ENCODE peak calls at places on chromosomes 13 and 19, in ten cellular contexts. A, G, E, K, H, L, C, P, I and S are unnamed samples. For H3K4me1, the result is how much of the 10 kb centered on the place peaks cover.

GRCh38 chr13:114099191-114099590 is 33.2 kb downstream of the RASA3 start:
- DNase-seq in A (peak), G (peak), E (no peak), K (peak), H (no peak), L (peak), C (no peak), P (peak), I (peak), S (peak)

GRCh38 chr13:44435142-44435982 is 61.7 kb downstream of the SERP2 start:
- DNase-seq in A (peak), G (peak), E (peak), K (peak), H (peak), L (peak), C (peak), P (peak), I (peak), S (peak)

GRCh38 chr13:43071824-43072223 is 48.4 kb downstream of the DNAJC15 start:
- DNase-seq in A (no peak), G (no peak), E (no peak), K (no peak), H (no peak), L (no peak), C (no peak), P (no peak), I (no peak), S (no peak)

GRCh38 chr19:17183858-17184271 is 31.3 kb upstream of the USE1 start:
- DNase-seq in A (no peak), G (no peak), E (no peak), K (no peak), H (no peak), L (no peak), C (no peak), P (no peak), I (no peak), S (no peak)

GRCh38 chr19:7533925-7534480 is 1.5 kb upstream of the PNPLA6 start:
- DNase-seq in A (peak), G (peak), E (peak), K (peak), H (peak), L (peak), C (peak), P (peak), I (peak), S (peak)

GRCh38 chr19:51086153-51086850 is 3.6 kb upstream of the KLK14 start:
- DNase-seq in A (no peak), G (no peak), E (no peak), K (no peak), H (no peak), L (no peak), C (no peak), P (peak), I (no peak), S (no peak)

GRCh38 chr13:112911285-112911701 is 57.7 kb upstream of the MCF2L start:
- DNase-seq in A (no peak), G (no peak), E (no peak), K (no peak), H (no peak), L (no peak), C (no peak), P (no peak), I (no peak), S (no peak)

GRCh38 chr19:48836089-48837017 is at the start of gene HSD17B14:
- DNase-seq in A (no peak), G (no peak), E (no peak), K (peak), H (peak), L (peak), C (no peak), P (no peak), I (peak), S (peak)

GRCh38 chr19:54439174-54439851 is 9.7 kb upstream of the LENG8 start:
- DNase-seq in A (no peak), G (no peak), E (no peak), K (peak), H (no peak), L (peak), C (peak), P (no peak), I (peak), S (peak)

GRCh38 chr19:5966215-5966614 is 11.7 kb downstream of the RANBP3 start:
- DNase-seq in A (peak), G (no peak), E (no peak), K (no peak), H (no peak), L (peak), C (no peak), P (no peak), I (no peak), S (no peak)

GRCh38 chr13:24986826-24987225 is 109.1 kb upstream of the PABPC3 start:
- DNase-seq in A (no peak), G (no peak), E (no peak), K (no peak), H (no peak), L (no peak), C (no peak), P (no peak), I (no peak), S (no peak)

GRCh38 chr13:114338959-114339358 is 24.7 kb downstream of the CHAMP1 start:
- DNase-seq in A (no peak), G (no peak), E (no peak), K (no peak), H (no peak), L (no peak), C (no peak), P (no peak), I (peak), S (peak)

GRCh38 chr13:98925949-98926348 is 51.9 kb downstream of the DOCK9 start:
- DNase-seq in A (no peak), G (no peak), E (no peak), K (no peak), H (no peak), L (no peak), C (no peak), P (no peak), I (no peak), S (no peak)

GRCh38 chr19:18173054-18173571 is 500 bp upstream of the IFI30 start:
- DNase-seq in A (no peak), G (no peak), E (no peak), K (no peak), H (no peak), L (no peak), C (no peak), P (peak), I (no peak), S (no peak)

GRCh38 chr13:109481046-109481445 is 305.3 kb downstream of the IRS2 start:
- DNase-seq in A (peak), G (no peak), E (no peak), K (no peak), H (no peak), L (peak), C (no peak), P (no peak), I (no peak), S (no peak)

GRCh38 chr13:78827471-78827870 is 168.5 kb upstream of the OBI1 start:
- DNase-seq in A (no peak), G (no peak), E (no peak), K (no peak), H (no peak), L (no peak), C (no peak), P (no peak), I (peak), S (peak)

GRCh38 chr13:79307866-79308298 is 98.2 kb downstream of the RBM26 start:
- DNase-seq in A (peak), G (no peak), E (no peak), K (peak), H (no peak), L (peak), C (peak), P (no peak), I (peak), S (peak)

GRCh38 chr13:21913010-21913409 is 242.1 kb downstream of the FGF9 start:
- DNase-seq in A (peak), G (peak), E (no peak), K (no peak), H (peak), L (no peak), C (no peak), P (no peak), I (peak), S (peak)

GRCh38 chr19:27795369-27795768 is 1417.6 kb downstream of the UQCRFS1 start:
- DNase-seq in A (no peak), G (no peak), E (no peak), K (no peak), H (no peak), L (no peak), C (no peak), P (no peak), I (no peak), S (no peak)

GRCh38 chr13:46961719-46962118 is 64.9 kb upstream of the HTR2A start:
- DNase-seq in A (peak), G (no peak), E (no peak), K (peak), H (no peak), L (peak), C (no peak), P (no peak), I (no peak), S (no peak)

GRCh38 chr19:1172353-1173159 is 1.5 kb downstream of the SBNO2 start:
- DNase-seq in A (peak), G (no peak), E (no peak), K (peak), H (no peak), L (peak), C (no peak), P (peak), I (no peak), S (no peak)

GRCh38 chr13:104593693-104594092 is 1527.5 kb upstream of the SLC10A2 start:
- DNase-seq in A (no peak), G (no peak), E (no peak), K (no peak), H (no peak), L (no peak), C (no peak), P (no peak), I (no peak), S (no peak)

GRCh38 chr13:27481766-27482165 is 31.4 kb upstream of the MTIF3 start:
- DNase-seq in A (peak), G (peak), E (peak), K (peak), H (peak), L (peak), C (no peak), P (no peak), I (peak), S (peak)

GRCh38 chr13:25064396-25064795 is 31.5 kb upstream of the PABPC3 start:
- DNase-seq in A (no peak), G (no peak), E (no peak), K (no peak), H (no peak), L (no peak), C (no peak), P (no peak), I (no peak), S (no peak)

GRCh38 chr13:30312859-30313258 is 5.5 kb upstream of the KATNAL1 start:
- DNase-seq in A (peak), G (no peak), E (no peak), K (no peak), H (no peak), L (peak), C (no peak), P (no peak), I (no peak), S (no peak)

GRCh38 chr13:67120872-67121531 is 109.1 kb downstream of the PCDH9 start:
- DNase-seq in A (peak), G (no peak), E (no peak), K (peak), H (no peak), L (peak), C (no peak), P (no peak), I (no peak), S (no peak)

GRCh38 chr19:46546194-46546896 is 50.7 kb upstream of the PNMA8B start:
- DNase-seq in A (peak), G (no peak), E (no peak), K (peak), H (no peak), L (peak), C (peak), P (peak), I (peak), S (peak)

GRCh38 chr13:23889598-23890224 is 511 bp upstream of the MIPEP start:
- DNase-seq in A (no peak), G (no peak), E (no peak), K (peak), H (peak), L (no peak), C (no peak), P (no peak), I (no peak), S (no peak)

GRCh38 chr19:52942371-52943133 is 19.3 kb upstream of the ZNF888 start:
- DNase-seq in A (peak), G (peak), E (no peak), K (peak), H (peak), L (peak), C (peak), P (peak), I (peak), S (peak)

GRCh38 chr19:14848822-14849221 is at the start of gene OR7A10:
- DNase-seq in A (no peak), G (no peak), E (no peak), K (no peak), H (no peak), L (no peak), C (no peak), P (no peak), I (no peak), S (no peak)
- H3K9ac ChIP-seq in A (no peak), G (no peak), E (no peak), K (no peak), H (no peak), L (no peak), C (no peak), P (no peak), I (no peak), S (no peak)

GRCh38 chr19:44754743-44755066 is 6.2 kb downstream of the BCL3 start:
- DNase-seq in A (no peak), G (no peak), E (no peak), K (no peak), H (no peak), L (no peak), C (no peak), P (peak), I (no peak), S (no peak)
- H3K4me1 ChIP-seq in A (half or more), G (half or more), E (under half), K (under half), H (under half), L (half or more), C (under half), P (under half), I (under half), S (under half)

GRCh38 chr19:35433448-35433847 is 14.6 kb upstream of the FFAR2 start:
- DNase-seq in A (no peak), G (no peak), E (no peak), K (no peak), H (no peak), L (no peak), C (no peak), P (no peak), I (no peak), S (no peak)

GRCh38 chr19:35439921-35440320 is 8.1 kb upstream of the FFAR2 start:
- DNase-seq in A (no peak), G (no peak), E (no peak), K (no peak), H (no peak), L (no peak), C (no peak), P (no peak), I (no peak), S (no peak)

GRCh38 chr19:35437152-35437951 is 10.7 kb upstream of the FFAR2 start:
- DNase-seq in A (no peak), G (no peak), E (no peak), K (no peak), H (no peak), L (peak), C (no peak), P (no peak), I (no peak), S (no peak)

GRCh38 chr19:35438527-35438926 is 9.5 kb upstream of the FFAR2 start:
- DNase-seq in A (no peak), G (no peak), E (peak), K (no peak), H (no peak), L (no peak), C (no peak), P (no peak), I (no peak), S (no peak)

GRCh38 chr19:35436477-35437141 is 11.4 kb upstream of the FFAR2 start:
- DNase-seq in A (no peak), G (no peak), E (no peak), K (peak), H (no peak), L (peak), C (no peak), P (peak), I (no peak), S (no peak)
- H3K9ac ChIP-seq in A (no peak), G (no peak), E (no peak), K (no peak), H (no peak), L (no peak), C (no peak), P (no peak), I (no peak), S (no peak)

GRCh38 chr19:31533114-31533513 is 183.9 kb upstream of the TSHZ3 start:
- DNase-seq in A (no peak), G (no peak), E (no peak), K (no peak), H (no peak), L (no peak), C (no peak), P (no peak), I (no peak), S (peak)

GRCh38 chr19:31537136-31537535 is 187.9 kb upstream of the TSHZ3 start:
- DNase-seq in A (no peak), G (no peak), E (no peak), K (no peak), H (no peak), L (no peak), C (no peak), P (no peak), I (no peak), S (no peak)

GRCh38 chr19:31534231-31534630 is 185.0 kb upstream of the TSHZ3 start:
- DNase-seq in A (no peak), G (no peak), E (no peak), K (no peak), H (no peak), L (no peak), C (no peak), P (no peak), I (no peak), S (no peak)

GRCh38 chr19:31535691-31536460 is 186.6 kb upstream of the TSHZ3 start:
- DNase-seq in A (no peak), G (no peak), E (no peak), K (no peak), H (no peak), L (no peak), C (no peak), P (no peak), I (no peak), S (peak)

GRCh38 chr19:31534786-31535185 is 185.6 kb upstream of the TSHZ3 start:
- DNase-seq in A (no peak), G (no peak), E (no peak), K (no peak), H (no peak), L (no peak), C (no peak), P (no peak), I (no peak), S (peak)
- H3K4me1 ChIP-seq in A (under half), G (under half), E (under half), K (under half), H (under half), L (under half), C (under half), P (under half), I (under half), S (under half)

DNA sequence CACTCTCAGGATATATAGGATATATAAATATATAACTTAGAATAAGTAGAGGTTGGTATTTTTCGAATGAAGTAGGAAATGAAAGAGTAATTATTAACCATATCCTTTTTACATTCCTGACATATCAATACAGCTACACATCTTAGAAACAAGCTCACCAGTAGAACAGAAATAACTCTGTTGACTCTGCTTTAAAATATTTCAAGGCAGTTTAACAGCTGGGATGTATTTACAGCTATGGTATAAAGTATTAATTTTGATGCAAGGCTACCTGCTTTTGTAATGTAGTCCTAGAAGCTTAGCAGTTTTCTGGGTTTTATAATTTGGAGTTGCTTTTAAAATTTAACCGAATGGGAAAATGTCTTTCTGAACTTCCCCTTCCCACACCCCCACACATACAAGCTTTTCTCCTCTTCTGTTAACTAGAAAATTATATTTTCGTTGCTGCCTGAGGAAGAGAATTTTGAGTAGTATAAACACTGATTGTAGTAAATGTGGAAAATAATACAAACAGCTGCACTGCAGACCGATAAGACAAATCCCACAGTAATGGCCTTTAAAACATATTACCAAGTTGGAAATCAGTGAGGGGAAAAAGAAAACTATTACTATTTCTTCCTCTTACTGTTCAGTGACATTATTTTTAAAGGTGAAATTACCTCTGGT is 147.7 kb downstream of the GGACT start:
- DNase-seq in A (peak), G (no peak), E (no peak), K (no peak), H (no peak), L (peak), C (no peak), P (no peak), I (no peak), S (no peak)
- H3K9ac ChIP-seq in A (no peak), G (peak), E (no peak), K (no peak), H (no peak), L (no peak), C (no peak), P (no peak), I (no peak), S (no peak)

DNA sequence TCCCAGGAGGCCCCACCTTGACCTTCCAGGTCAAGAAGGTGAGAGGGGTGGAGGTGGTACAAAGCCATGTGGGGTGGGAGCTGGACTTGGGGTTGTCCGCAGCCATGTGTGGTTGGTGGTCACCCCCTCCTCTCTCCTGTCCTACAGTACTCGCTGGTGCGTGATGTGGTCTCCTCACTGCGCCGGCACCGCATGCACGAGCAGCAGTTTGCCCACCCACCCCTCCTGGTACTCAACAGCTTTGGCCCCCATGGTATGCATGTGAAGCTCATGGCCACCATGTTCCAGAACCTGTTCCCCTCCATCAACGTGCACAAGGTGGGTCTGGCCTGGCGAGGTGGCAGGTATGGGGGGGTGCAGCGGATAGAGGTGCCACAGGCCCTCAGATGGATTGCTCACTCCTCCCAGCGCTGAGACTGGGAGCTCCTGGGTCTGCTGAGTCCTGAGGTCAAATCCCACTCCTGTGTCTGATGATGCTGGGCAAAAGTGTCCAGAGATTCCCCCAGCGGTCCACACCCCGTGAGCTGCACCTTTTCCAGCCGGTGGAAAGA is 1.7 kb downstream of the PPAN start:
- DNase-seq in A (no peak), G (no peak), E (no peak), K (no peak), H (no peak), L (no peak), C (no peak), P (peak), I (no peak), S (no peak)
- H3K4me1 ChIP-seq in A (under half), G (under half), E (under half), K (under half), H (under half), L (under half), C (under half), P (under half), I (under half), S (under half)

DNA sequence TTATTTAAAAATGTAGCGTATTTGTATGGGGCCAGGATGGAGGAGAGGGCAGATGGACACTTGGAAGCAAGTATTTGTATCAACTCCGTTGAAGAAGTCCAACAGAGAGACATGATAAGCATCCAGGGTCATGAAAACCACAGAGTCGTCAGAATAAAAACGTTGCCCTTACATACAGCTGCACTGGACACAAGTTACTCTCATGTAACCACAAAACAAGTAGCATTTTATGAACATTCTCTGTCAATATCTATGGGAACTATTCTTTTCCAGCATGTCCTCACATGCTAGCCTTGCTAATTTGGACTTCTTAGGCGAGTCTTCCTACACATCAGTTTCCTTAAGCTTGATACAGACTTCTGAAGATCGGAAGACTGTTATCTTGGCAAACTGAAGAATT is 35.0 kb downstream of the EFNB2 start:
- DNase-seq in A (no peak), G (no peak), E (no peak), K (no peak), H (no peak), L (no peak), C (no peak), P (no peak), I (no peak), S (no peak)
- H3K9ac ChIP-seq in A (no peak), G (no peak), E (no peak), K (no peak), H (no peak), L (no peak), C (peak), P (no peak), I (no peak), S (no peak)

GRCh38 chr19:35119091-35119490 is 3.5 kb downstream of the FXYD3 start:
- DNase-seq in A (no peak), G (no peak), E (no peak), K (no peak), H (no peak), L (no peak), C (no peak), P (no peak), I (no peak), S (no peak)
- H3K4me1 ChIP-seq in A (under half), G (half or more), E (under half), K (half or more), H (under half), L (under half), C (under half), P (under half), I (under half), S (under half)

GRCh38 chr13:84661718-84662117 is 779.4 kb upstream of the SLITRK1 start:
- DNase-seq in A (peak), G (no peak), E (no peak), K (no peak), H (no peak), L (no peak), C (no peak), P (no peak), I (no peak), S (no peak)
- H3K9ac ChIP-seq in A (no peak), G (no peak), E (no peak), K (no peak), H (no peak), L (no peak), C (no peak), P (no peak), I (no peak), S (no peak)